ENCODE peak calls at places on chromosomes 5 and 9, in ten cellular contexts. D is fibroblast of lung, I is GM23248, R is HCT116, H is HepG2, G is mammary epithelial cell, X is DND-41, U is GM12878, K is keratinocyte, F is astrocyte. C is an unnamed sample.

GRCh38 chr9:125538092-125538473 is 168.9 kb downstream of the MAPKAP1 start:
- DNase-seq in K (no peak), U (no peak), H (peak), X (no peak), G (peak), F (peak), R (peak), I (peak), D (peak), C (no peak)

GRCh38 chr9:94860678-94861588 is 134.4 kb downstream of the AOPEP start:
- DNase-seq in U (peak), G (no peak), H (no peak), F (peak), D (peak), R (no peak), X (peak), I (peak), K (no peak), C (no peak)

GRCh38 chr9:112247090-112247489 is 72.0 kb upstream of the SUSD1 start:
- DNase-seq in K (no peak), R (no peak), H (no peak), G (no peak), U (no peak), I (no peak), F (no peak), D (no peak), X (no peak), C (no peak)

GRCh38 chr5:64979518-64979917 is 210.8 kb downstream of the CWC27 start:
- DNase-seq in I (no peak), K (no peak), U (no peak), H (no peak), R (no peak), F (peak), G (no peak), X (no peak), D (no peak), C (no peak)

GRCh38 chr9:119289740-119290139 is 79.5 kb downstream of the BRINP1 start:
- DNase-seq in K (no peak), F (peak), U (no peak), I (peak), G (peak), R (no peak), H (peak), X (peak), D (no peak), C (peak)

GRCh38 chr9:91273853-91274552 is 87.7 kb downstream of the AUH start:
- DNase-seq in I (peak), G (peak), K (no peak), U (no peak), X (no peak), D (peak), H (peak), F (peak), R (peak), C (no peak)

GRCh38 chr9:93676310-93677054 is 100.1 kb downstream of the PHF2 start:
- DNase-seq in U (no peak), F (no peak), X (peak), I (no peak), G (no peak), H (no peak), R (no peak), K (no peak), D (no peak), C (no peak)

GRCh38 chr5:115947260-115947659 is 15.0 kb upstream of the LVRN start:
- DNase-seq in G (peak), X (no peak), R (no peak), H (no peak), K (no peak), I (peak), D (peak), U (no peak), F (peak), C (no peak)

GRCh38 chr5:173800340-173800739 is 87.8 kb upstream of the CPEB4 start:
- DNase-seq in X (no peak), H (no peak), G (peak), K (no peak), R (no peak), U (no peak), D (no peak), F (peak), I (no peak), C (no peak)

GRCh38 chr5:132812949-132813598 is at the start of gene SOWAHA:
- DNase-seq in G (no peak), I (no peak), R (no peak), F (no peak), K (no peak), X (no peak), D (peak), U (no peak), H (no peak), C (peak)

GRCh38 chr9:115141612-115142011 is 23.7 kb upstream of the TNC start:
- DNase-seq in I (no peak), H (no peak), K (no peak), X (no peak), G (no peak), U (no peak), F (peak), D (no peak), R (no peak), C (no peak)

GRCh38 chr9:36960575-36960955 is 73.5 kb downstream of the PAX5 start:
- DNase-seq in F (no peak), H (no peak), X (no peak), D (no peak), U (no peak), G (no peak), I (no peak), K (no peak), R (no peak), C (no peak)

GRCh38 chr9:479316-479715 is 264.7 kb downstream of the DOCK8 start:
- DNase-seq in H (no peak), I (no peak), F (no peak), K (no peak), D (no peak), X (no peak), G (peak), U (no peak), R (no peak), C (no peak)

GRCh38 chr5:179212870-179213269 is 132.4 kb downstream of the ADAMTS2 start:
- DNase-seq in U (no peak), X (no peak), I (no peak), R (no peak), F (no peak), D (peak), K (no peak), G (no peak), H (no peak), C (peak)

GRCh38 chr5:122076023-122076422 is 2.0 kb downstream of the LOX start:
- DNase-seq in U (no peak), X (no peak), H (peak), D (peak), G (peak), R (no peak), I (peak), K (no peak), F (peak), C (no peak)

GRCh38 chr9:129763235-129763917 is 10.5 kb upstream of the PTGES start:
- DNase-seq in X (no peak), F (peak), D (peak), U (no peak), I (peak), R (no peak), K (no peak), G (no peak), H (no peak), C (no peak)

DNA sequence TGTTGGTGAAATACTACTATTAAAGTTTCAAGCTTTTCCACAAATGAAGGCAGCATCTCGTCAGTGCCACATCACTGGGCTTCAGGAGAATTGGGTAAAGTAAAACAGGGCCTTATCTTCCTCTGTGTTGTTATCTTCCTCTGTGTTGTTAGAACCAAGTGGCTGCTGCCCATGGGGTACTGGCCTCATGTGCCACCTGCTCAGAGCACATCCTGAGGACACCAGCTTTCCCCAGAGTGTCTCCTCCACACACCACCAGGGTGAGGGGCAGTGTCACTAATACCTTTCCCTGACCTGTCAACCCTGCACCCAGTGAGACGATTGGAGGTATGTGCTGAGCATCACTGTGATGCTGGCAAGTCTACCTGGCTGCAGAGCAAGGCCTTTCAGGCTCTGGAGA is 499.9 kb downstream of the SEMA5A start:
- DNase-seq in D (no peak), G (no peak), X (no peak), I (no peak), K (no peak), F (no peak), U (no peak), R (no peak), H (no peak), C (no peak)
- H3K9ac ChIP-seq in D (peak), G (no peak), X (no peak), I (no peak), K (no peak), F (peak), U (no peak), R (no peak), H (no peak), C (no peak)

GRCh38 chr9:137278913-137279711 is 1.6 kb downstream of the TOR4A start:
- DNase-seq in K (no peak), U (no peak), D (no peak), X (no peak), H (no peak), R (no peak), F (no peak), I (no peak), G (no peak), C (no peak)
- TF ChIP-seq EZH2 in K (no peak), U (no peak), D (no peak), X (no peak), H (no peak), R (no peak), F (no peak), I (no peak), G (no peak), C (no peak)

DNA sequence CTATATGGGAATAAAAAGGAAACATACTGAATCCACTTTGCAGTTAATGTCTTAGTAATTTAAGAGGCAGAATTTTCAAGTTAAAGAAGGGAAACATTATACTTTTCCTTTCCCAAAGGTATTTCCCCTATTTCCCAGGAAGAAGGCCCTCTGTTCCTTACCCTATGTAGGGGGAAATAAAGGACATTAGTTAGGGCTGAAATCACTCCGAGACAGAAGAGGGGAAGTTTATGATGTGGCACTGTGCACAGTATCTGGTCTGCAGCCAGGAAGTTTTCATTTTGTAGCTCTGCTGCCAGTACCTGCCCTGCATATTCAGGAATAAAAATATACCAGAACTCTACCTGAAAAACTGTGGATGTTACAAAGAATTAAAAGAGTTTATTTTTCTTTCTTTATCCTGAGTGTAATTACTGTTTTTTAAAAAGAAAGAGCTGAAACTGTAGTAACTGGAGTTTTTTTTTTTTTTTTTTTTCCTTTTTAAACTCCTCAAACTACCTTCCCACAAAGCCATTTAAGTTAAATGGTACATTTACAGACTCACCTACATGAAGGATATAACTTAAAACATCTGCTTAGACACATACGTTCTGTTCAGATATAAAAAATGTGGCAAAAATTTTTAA is 7.3 kb downstream of the MEF2C start:
- DNase-seq in H (no peak), I (peak), D (no peak), G (no peak), K (no peak), U (no peak), X (no peak), R (no peak), F (no peak), C (no peak)
- H3K9ac ChIP-seq in H (no peak), I (peak), D (no peak), G (no peak), K (no peak), U (peak), X (no peak), R (no peak), F (peak), C (no peak)

GRCh38 chr5:80034962-80035821 is at the start of gene THBS4:
- DNase-seq in G (no peak), K (no peak), H (no peak), R (no peak), X (no peak), F (no peak), D (no peak), U (no peak), I (peak), C (peak)
- TF ChIP-seq EZH2 in G (peak), K (peak), H (no peak), R (no peak), X (no peak), F (peak), D (peak), U (peak), I (peak), C (no peak)

DNA sequence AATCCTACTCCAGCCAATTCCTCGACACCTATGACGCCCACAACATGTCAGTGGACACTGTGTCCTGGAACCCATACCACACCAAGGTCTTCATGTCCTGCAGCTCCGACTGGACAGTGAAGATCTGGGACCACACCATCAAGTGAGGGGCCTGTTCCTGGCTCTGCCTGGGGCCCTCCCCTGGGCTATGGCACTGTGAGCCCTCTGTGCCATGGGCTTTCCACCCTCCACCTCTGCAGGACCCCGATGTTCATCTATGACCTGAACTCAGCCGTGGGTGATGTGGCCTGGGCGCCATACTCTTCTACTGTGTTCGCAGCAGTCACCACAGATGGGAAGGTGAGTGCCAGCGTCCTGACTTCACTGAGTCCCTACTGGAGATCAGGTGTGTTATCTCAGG is 8.4 kb downstream of the ENHO start:
- DNase-seq in R (no peak), I (no peak), X (no peak), F (no peak), H (no peak), D (no peak), G (no peak), K (no peak), U (no peak), C (no peak)
- H3K9ac ChIP-seq in R (no peak), I (no peak), X (no peak), F (no peak), H (no peak), D (no peak), G (no peak), K (no peak), U (no peak), C (no peak)

GRCh38 chr9:126613656-126614055 is at the start of gene LMX1B:
- DNase-seq in X (no peak), D (peak), U (no peak), K (no peak), R (peak), F (peak), I (peak), H (no peak), G (peak), C (peak)

GRCh38 chr9:126612813-126613641 is 701 bp upstream of the LMX1B start:
- DNase-seq in K (no peak), U (no peak), G (peak), I (peak), R (no peak), D (no peak), X (no peak), H (no peak), F (no peak), C (peak)

GRCh38 chr9:126611188-126611587 is 2.5 kb upstream of the LMX1B start:
- DNase-seq in F (no peak), X (no peak), U (no peak), H (no peak), D (no peak), R (no peak), G (no peak), I (no peak), K (no peak), C (no peak)

GRCh38 chr9:126612329-126612812 is 1.4 kb upstream of the LMX1B start:
- DNase-seq in F (no peak), R (no peak), I (no peak), G (no peak), X (no peak), D (no peak), U (no peak), K (no peak), H (no peak), C (peak)

DNA sequence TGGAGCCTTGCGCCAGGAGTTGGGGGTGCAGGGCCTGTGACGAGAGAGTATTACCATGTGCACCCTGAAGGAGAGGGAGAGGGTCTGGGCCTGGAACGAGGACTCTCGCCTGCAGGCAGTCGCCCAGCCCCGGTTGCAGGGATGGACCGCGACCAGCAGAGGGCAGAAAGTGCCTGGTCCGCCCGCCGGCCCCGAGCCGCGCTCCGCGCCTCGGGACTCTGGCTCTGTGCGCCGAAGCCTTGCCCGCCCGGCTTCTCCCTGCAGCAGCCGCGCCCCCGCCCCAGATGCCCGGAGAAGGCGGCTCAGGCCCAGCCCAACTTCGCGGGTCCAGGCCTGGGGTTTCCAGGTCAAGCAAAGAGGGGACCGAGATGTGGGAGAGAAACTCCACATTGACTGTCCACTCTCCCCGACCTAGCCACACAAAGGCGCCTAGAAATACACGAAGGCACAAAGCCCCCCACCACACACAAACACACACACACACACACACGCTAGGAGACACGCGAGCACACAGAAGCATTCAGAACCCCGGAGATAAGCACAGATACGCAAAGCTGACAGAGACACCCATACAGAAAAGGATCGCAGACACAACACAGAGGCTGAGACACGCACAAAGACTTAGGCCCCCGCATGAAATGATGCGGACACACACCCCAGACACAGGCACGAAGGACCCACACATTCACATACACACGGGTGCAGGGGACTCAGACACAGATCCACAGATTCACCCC is 2.0 kb upstream of the LMX1B start:
- DNase-seq in G (peak), I (peak), H (peak), F (peak), X (peak), R (peak), D (peak), U (no peak), K (no peak), C (peak)
- TF ChIP-seq EZH2 in G (no peak), I (peak), H (peak), F (peak), X (no peak), R (no peak), D (peak), U (no peak), K (peak), C (peak)

DNA sequence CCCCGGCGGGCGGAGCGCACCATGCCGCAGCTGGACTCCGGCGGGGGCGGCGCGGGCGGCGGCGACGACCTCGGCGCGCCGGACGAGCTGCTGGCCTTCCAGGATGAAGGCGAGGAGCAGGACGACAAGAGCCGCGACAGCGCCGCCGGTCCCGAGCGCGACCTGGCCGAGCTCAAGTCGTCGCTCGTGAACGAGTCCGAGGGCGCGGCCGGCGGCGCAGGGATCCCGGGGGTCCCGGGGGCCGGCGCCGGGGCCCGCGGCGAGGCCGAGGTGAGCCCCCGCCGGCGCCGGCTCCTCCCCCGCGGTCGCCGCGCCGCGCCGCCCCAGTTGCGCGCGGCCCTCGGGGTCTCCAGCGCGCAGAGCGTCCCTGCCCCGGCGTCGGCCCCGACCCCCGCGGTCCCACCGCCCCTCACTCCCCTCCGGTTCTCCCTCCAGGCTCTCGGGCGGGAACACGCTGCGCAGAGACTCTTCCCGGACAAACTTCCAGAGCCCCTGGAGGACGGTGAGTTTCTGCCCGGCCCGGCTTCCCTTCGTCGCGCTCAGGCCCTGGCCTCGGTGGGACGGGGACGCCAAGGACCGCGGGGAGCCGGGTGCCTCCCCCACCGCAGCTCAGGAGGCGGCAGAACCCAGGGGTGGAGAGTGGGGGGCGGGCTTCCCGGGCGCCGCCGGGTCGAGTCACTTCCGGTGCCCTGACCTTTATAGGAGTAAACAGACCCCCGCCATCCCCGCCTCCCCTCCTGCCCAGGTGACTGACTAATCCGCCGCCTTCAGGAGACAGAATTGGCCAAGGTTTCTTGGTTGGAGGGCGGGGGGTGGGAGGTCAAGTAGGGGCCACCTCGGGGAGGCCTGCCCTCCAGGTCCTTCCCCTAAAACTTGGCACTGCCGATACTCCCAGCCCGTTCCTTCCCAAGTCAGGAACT is 665 bp downstream of the TCF7 start:
- DNase-seq in F (no peak), K (no peak), X (peak), I (peak), D (no peak), G (no peak), U (no peak), H (peak), R (no peak), C (peak)
- H3K9ac ChIP-seq in F (peak), K (no peak), X (peak), I (peak), D (peak), G (no peak), U (peak), H (peak), R (peak), C (no peak)

DNA sequence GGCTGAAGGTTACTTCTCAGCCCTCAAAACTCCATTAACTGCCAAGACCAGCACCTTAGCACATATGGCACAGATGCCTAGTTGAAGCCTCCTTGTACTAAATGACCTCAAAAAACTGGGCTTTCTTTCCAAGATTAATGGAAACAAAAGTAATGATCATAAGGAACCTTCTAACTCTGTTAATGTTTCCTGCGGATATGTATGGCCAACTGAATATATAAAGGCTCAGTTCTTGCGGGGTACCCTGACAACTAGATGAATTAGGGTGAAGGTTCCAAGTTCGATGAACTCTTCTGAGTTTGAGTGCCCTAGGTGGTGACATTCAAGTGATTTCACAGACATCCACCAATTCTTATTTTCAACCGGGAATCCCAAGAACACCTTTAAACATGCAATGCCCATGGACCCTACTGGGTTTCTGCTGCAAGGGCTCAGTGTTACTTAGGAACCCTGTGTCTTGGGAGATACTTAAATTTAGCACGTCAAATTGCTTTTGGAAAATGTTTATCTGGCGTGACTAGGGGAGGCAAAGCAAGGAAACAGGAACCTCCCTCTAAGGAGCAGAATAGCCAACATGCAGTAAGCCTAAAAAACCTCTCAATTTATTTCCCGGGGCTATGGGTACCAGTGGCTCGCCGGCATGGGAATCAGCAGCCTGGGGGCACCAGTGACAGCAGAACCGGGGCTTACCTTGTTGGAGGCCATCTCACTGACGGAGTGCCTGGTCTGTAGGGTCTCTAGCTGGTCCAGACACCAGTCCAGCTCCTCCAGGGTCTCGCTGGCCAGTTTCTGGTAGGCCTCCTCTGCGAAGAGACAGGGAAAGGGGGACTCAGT is 455.5 kb downstream of the RAB3C start:
- DNase-seq in X (no peak), K (no peak), U (no peak), G (no peak), F (no peak), D (peak), I (peak), R (no peak), H (no peak), C (peak)
- TF ChIP-seq EZH2 in X (no peak), K (no peak), U (no peak), G (no peak), F (no peak), D (no peak), I (no peak), R (no peak), H (no peak), C (no peak)

C was measured in neural progenitor cell.